ENCODE peak calls at places on chromosomes 4 and X, in four cellular contexts. One of them, this sample, is unnamed.

GRCh38 chrX:150313514-150313913 is 49.6 kb upstream of the MAMLD1 start:
- DNase-seq in SK-N-SH: no peak
- DNase-seq in K562: no peak
- DNase-seq in OCI-LY7: no peak
- DNase-seq in this sample: no peak

GRCh38 chr4:111773858-111774257 is 371.4 kb upstream of the FAM241A start:
- DNase-seq in OCI-LY7: no peak
- DNase-seq in K562: no peak
- DNase-seq in SK-N-SH: no peak
- DNase-seq in this sample: no peak

GRCh38 chr4:38740303-38740702 is 42.5 kb downstream of the TLR10 start:
- DNase-seq in OCI-LY7: no peak
- DNase-seq in K562: no peak
- DNase-seq in SK-N-SH: no peak
- DNase-seq in this sample: no peak

GRCh38 chr4:115154826-115155225 is 41.4 kb upstream of the NDST4 start:
- DNase-seq in OCI-LY7: no peak
- DNase-seq in SK-N-SH: no peak
- DNase-seq in K562: no peak
- DNase-seq in this sample: no peak

GRCh38 chrX:48530736-48531135 is 8.8 kb upstream of the TBC1D25 start:
- DNase-seq in K562: no peak
- DNase-seq in SK-N-SH: no peak
- DNase-seq in OCI-LY7: no peak
- DNase-seq in this sample: no peak

GRCh38 chr4:130077275-130077674 is 981.3 kb downstream of the C4orf33 start:
- DNase-seq in K562: no peak
- DNase-seq in OCI-LY7: no peak
- DNase-seq in SK-N-SH: no peak
- DNase-seq in this sample: no peak

GRCh38 chr4:137065306-137065705 is 467.0 kb downstream of the PCDH18 start:
- DNase-seq in K562: no peak
- DNase-seq in SK-N-SH: no peak
- DNase-seq in OCI-LY7: no peak
- DNase-seq in this sample: no peak

GRCh38 chrX:100895365-100896075 is 21.4 kb upstream of the NOX1 start:
- DNase-seq in K562: no peak
- DNase-seq in SK-N-SH: peak
- DNase-seq in OCI-LY7: peak
- DNase-seq in this sample: peak

GRCh38 chr4:85854543-85854942 is 379.6 kb downstream of the ARHGAP24 start:
- DNase-seq in OCI-LY7: no peak
- DNase-seq in K562: no peak
- DNase-seq in SK-N-SH: no peak
- DNase-seq in this sample: no peak

DNA sequence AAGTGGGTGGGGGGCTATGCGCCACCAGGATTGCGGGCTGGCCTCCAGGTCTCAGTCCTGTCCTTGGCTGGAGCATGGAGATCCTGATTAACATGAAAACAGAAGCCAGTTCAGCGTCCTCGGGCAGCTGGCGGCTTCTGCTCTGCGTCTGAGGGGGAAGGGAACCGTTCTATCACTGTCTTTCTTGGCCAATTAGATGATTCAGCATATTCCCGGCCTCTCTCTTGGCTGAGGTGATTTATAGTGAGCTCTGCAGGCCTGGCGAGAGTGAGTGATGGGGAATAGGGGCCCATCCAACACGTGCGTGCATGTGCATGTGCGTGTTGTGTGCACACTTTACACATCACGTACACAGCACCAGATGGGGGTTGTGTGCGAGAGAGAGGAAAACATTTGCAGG is 145.8 kb upstream of the ATP6AP2 start:
- DNase-seq in K562: peak
- DNase-seq in OCI-LY7: no peak
- DNase-seq in SK-N-SH: peak
- DNase-seq in this sample: no peak
- H2AFZ ChIP-seq in K562: peak
- H2AFZ ChIP-seq in OCI-LY7: no peak
- H2AFZ ChIP-seq in SK-N-SH: no peak
- H2AFZ ChIP-seq in this sample: no peak

DNA sequence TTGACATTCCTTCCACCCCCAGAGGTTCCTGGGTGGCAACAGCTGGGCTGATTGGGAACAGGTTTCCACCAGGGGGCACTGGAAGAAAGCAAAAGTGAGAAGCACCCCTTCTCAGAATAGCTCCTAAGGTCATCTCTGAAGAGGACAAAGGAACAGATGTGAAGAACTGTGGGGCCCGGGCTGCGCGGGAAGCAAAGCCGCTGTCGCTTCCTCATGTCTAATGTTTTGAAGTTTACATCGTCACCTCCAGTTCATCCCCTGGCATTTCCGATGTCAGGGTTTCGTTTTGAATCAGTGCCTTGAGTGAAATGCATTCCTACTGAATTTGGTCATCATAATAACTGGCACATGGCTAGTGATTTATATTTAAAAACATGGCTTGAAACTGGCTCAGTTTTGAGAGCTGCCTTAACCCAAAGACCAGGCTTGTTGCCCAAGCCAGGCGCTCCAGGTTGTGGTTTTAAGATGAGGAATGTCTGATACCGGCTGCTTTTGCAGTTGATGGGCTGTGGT is 6.1 kb downstream of the TXK start:
- DNase-seq in K562: peak
- DNase-seq in OCI-LY7: peak
- DNase-seq in SK-N-SH: peak
- DNase-seq in this sample: peak
- H2AFZ ChIP-seq in K562: peak
- H2AFZ ChIP-seq in OCI-LY7: no peak
- H2AFZ ChIP-seq in SK-N-SH: peak
- H2AFZ ChIP-seq in this sample: no peak

GRCh38 chr4:77385124-77385969 is 220.3 kb upstream of the CXCL13 start:
- DNase-seq in SK-N-SH: peak
- DNase-seq in K562: peak
- DNase-seq in OCI-LY7: peak
- DNase-seq in this sample: peak
- H2AFZ ChIP-seq in SK-N-SH: no peak
- H2AFZ ChIP-seq in K562: no peak
- H2AFZ ChIP-seq in OCI-LY7: no peak
- H2AFZ ChIP-seq in this sample: no peak

DNA sequence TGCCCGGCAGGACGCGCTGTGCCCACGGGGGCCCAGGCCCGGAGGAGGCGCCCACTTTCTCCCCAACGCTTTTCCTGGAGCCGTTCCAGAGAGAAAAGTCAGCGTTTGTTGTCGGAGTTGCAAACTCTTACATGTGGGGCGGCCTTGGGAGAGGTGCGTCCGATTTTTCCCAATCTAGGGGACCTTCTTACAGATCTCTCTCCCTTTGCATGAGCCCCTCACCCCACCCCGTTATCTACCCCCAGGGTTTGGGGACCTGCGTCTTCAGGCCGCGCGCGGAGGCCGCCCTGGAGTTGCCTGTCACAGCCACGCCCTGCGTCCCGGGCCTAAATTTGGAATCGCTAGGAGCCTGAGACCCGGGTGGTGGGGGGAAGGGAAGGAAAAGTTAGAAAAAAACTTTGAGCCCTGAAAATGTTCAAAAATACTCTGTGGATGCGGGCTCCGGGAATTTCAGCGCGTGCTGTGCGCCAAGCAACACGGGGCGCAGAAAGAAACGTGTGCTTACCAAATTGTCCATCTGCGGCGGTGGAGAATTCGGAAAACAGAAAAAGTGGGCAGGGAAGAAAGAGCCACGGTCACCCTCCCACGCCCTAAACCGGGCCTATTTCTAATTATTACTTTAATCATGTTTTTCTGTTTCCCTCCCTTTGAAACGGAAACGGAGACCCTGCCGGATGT is 587 bp downstream of the CD99 start:
- DNase-seq in K562: peak
- DNase-seq in OCI-LY7: peak
- DNase-seq in SK-N-SH: no peak
- DNase-seq in this sample: peak
- H2AFZ ChIP-seq in K562: peak
- H2AFZ ChIP-seq in OCI-LY7: peak
- H2AFZ ChIP-seq in SK-N-SH: peak
- H2AFZ ChIP-seq in this sample: no peak

DNA sequence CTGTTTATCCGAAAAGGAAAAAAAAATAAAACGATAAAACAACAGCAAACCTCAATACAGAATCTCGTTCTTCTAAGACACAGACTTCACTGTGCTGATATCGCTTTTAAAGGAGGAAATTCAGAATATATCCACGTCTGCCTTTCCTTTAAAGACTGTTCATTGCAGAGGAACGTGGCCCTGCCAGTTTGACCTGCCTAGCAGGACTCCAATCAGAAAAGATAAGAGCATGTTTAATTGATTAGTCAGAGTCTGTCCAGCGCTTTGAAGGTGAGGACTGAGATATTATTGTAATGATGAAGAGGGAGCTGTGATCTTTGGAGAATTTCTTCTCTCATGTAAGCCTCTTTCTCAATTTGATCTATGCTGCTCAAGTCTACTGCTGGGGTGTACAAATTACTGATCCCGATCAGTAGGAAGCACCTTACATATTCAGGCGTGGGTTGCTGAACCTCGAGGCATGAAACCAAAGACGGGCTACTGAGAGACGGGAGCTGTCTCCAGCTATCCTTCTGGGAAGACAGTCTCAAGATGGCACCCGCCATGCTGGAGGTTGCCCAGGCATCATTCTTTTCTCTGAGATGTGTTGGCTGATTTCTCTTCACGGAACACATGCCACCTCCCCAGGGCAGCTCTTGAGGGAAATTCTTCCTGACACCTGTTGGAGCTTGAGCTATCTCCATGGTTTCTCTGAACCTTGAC is 146.1 kb downstream of the SHOX start:
- DNase-seq in OCI-LY7: no peak
- DNase-seq in K562: no peak
- DNase-seq in SK-N-SH: no peak
- DNase-seq in this sample: no peak
- H2AFZ ChIP-seq in OCI-LY7: no peak
- H2AFZ ChIP-seq in K562: no peak
- H2AFZ ChIP-seq in SK-N-SH: no peak
- H2AFZ ChIP-seq in this sample: no peak

This sample was measured in DND-41.